ENCODE peak calls at places on chromosomes 5 and 9, in six cellular contexts. G, J, O, C, I and Q are unnamed samples.

GRCh38 chr5:139090566-139090965 is 107.6 kb downstream of the SIL1 start:
- DNase-seq in C (no peak), O (no peak), J (no peak), I (no peak), G (no peak), Q (no peak)

GRCh38 chr5:131019601-131020315 is 145.3 kb downstream of the HINT1 start:
- DNase-seq in O (no peak), C (no peak), J (no peak), I (no peak), G (no peak), Q (peak; percentile 21)

GRCh38 chr9:71119746-71120145 is 1.7 kb downstream of the TRPM3 start:
- DNase-seq in O (no peak), G (no peak), C (no peak), J (no peak), I (peak; percentile 83), Q (no peak)

GRCh38 chr9:19085295-19085694 is 17.4 kb downstream of the HAUS6 start:
- DNase-seq in C (no peak), I (peak; percentile 60), O (peak; percentile 52), J (no peak), G (peak; percentile 23), Q (no peak)

GRCh38 chr5:68193481-68194036 is 22.0 kb upstream of the PIK3R1 start:
- DNase-seq in G (peak; percentile 30), J (peak; percentile 23), C (no peak), I (no peak), O (no peak), Q (no peak)

GRCh38 chr9:114488398-114489129 is 16.7 kb downstream of the WHRN start:
- DNase-seq in G (no peak), C (no peak), J (no peak), I (no peak), O (peak; percentile 12), Q (no peak)

GRCh38 chr9:78121488-78121887 is 89.9 kb upstream of the GNAQ start:
- DNase-seq in J (peak; percentile 72), G (peak; percentile 76), I (peak; percentile 72), O (peak; percentile 49), C (peak; percentile 37), Q (peak; percentile 61)

GRCh38 chr5:27876071-27876470 is 837.7 kb upstream of the CDH9 start:
- DNase-seq in G (no peak), O (no peak), I (no peak), J (no peak), C (no peak), Q (no peak)

GRCh38 chr5:80282054-80282453 is 26.2 kb upstream of the SERINC5 start:
- DNase-seq in J (no peak), I (no peak), G (no peak), O (no peak), C (no peak), Q (no peak)

GRCh38 chr5:175652741-175653663 is 4.9 kb upstream of the HRH2 start:
- DNase-seq in O (no peak), I (no peak), C (peak; percentile 82), J (no peak), G (no peak), Q (no peak)

GRCh38 chr5:34570143-34570542 is 86.0 kb upstream of the RAI14 start:
- DNase-seq in J (no peak), G (no peak), I (no peak), C (no peak), O (no peak), Q (no peak)

GRCh38 chr9:37862530-37862929 is 41.4 kb downstream of the SLC25A51 start:
- DNase-seq in I (peak; percentile 2), G (no peak), J (no peak), O (no peak), C (no peak), Q (no peak)

GRCh38 chr5:151679421-151680155 is 7.1 kb downstream of the SPARC start:
- DNase-seq in I (no peak), C (no peak), O (no peak), G (peak; percentile 49), J (no peak), Q (no peak)

GRCh38 chr5:134114886-134115805 is 665 bp downstream of the TCF7 start:
- DNase-seq in C (no peak), O (no peak), J (no peak), I (peak; percentile 65), G (no peak), Q (peak; percentile 51)

GRCh38 chr9:101707708-101708107 is 30.7 kb downstream of the GRIN3A start:
- DNase-seq in J (no peak), G (no peak), C (no peak), O (no peak), I (no peak), Q (no peak)

GRCh38 chr9:132846918-132847515 is 31.1 kb downstream of the AK8 start:
- DNase-seq in G (no peak), C (no peak), O (no peak), I (no peak), J (no peak), Q (no peak)